ENCODE peak calls at places on chromosomes 12 and 14, in seven cellular contexts. A, F, D, Q, K, J and O are unnamed samples.

GRCh38 chr14:66507722-66508546 is at the start of gene GPHN:
- DNase-seq in A (peak; percentile 96), D (peak; percentile 95), Q (peak; percentile 88), K (peak; percentile 96), F (peak; percentile 92), J (peak; percentile 97), O (peak; percentile 97)

GRCh38 chr14:104427126-104427851 is 152.3 kb upstream of the C14orf180 start:
- DNase-seq in F (peak; percentile 45), A (peak; percentile 19), K (no peak), J (no peak), D (no peak), Q (no peak), O (peak; percentile 51)

GRCh38 chr12:80187660-80188090 is 88.3 kb downstream of the OTOGL start:
- DNase-seq in J (peak; percentile 41), A (no peak), Q (no peak), K (peak; percentile 59), D (peak; percentile 14), F (no peak), O (peak; percentile 83)

GRCh38 chr12:7915911-7916403 is 20.0 kb downstream of the SLC2A3 start:
- DNase-seq in D (no peak), J (no peak), A (no peak), K (no peak), Q (peak; percentile 55), F (no peak), O (no peak)

GRCh38 chr14:41137741-41138140 is 468.9 kb upstream of the LRFN5 start:
- DNase-seq in K (no peak), Q (no peak), D (no peak), F (no peak), A (no peak), J (no peak), O (no peak)

GRCh38 chr14:89284368-89285058 is 132.5 kb downstream of the FOXN3 start:
- DNase-seq in D (no peak), Q (no peak), F (no peak), K (no peak), A (peak; percentile 40), J (peak; percentile 63), O (no peak)

GRCh38 chr12:52496590-52497071 is 3.6 kb upstream of the KRT6A start:
- DNase-seq in A (no peak), J (peak; percentile 40), D (peak; percentile 44), Q (no peak), F (no peak), K (no peak), O (no peak)

GRCh38 chr12:7555752-7556151 is 52.2 kb upstream of the CD163 start:
- DNase-seq in F (no peak), D (no peak), K (no peak), Q (no peak), J (peak; percentile 73), A (no peak), O (no peak)

GRCh38 chr12:49673446-49674317 is 33.5 kb downstream of the FMNL3 start:
- DNase-seq in D (peak; percentile 93), J (peak; percentile 94), K (peak; percentile 78), F (peak; percentile 81), Q (peak; percentile 61), A (peak; percentile 92), O (peak; percentile 95)

GRCh38 chr14:74763803-74764531 is 851 bp downstream of the YLPM1 start:
- DNase-seq in Q (peak; percentile 48), J (peak; percentile 17), K (no peak), F (no peak), A (no peak), D (peak; percentile 17), O (no peak)

GRCh38 chr12:94730846-94731245 is 80.5 kb upstream of the TMCC3 start:
- DNase-seq in K (no peak), F (no peak), J (no peak), A (no peak), D (no peak), Q (no peak), O (no peak)

GRCh38 chr12:54650409-54650808 is 2.2 kb upstream of the DCD start:
- DNase-seq in Q (no peak), F (no peak), K (no peak), D (no peak), A (no peak), J (no peak), O (no peak)

GRCh38 chr14:35032562-35032961 is 13.5 kb upstream of the FAM177A1 start:
- DNase-seq in D (no peak), A (no peak), F (no peak), Q (no peak), J (no peak), K (no peak), O (no peak)

GRCh38 chr14:105470812-105471771 is 3.5 kb upstream of the CRIP2 start:
- DNase-seq in D (no peak), A (no peak), K (no peak), Q (peak; percentile 76), J (no peak), F (no peak), O (no peak)

GRCh38 chr12:62963642-62964041 is 28.7 kb upstream of the PPM1H start:
- DNase-seq in J (no peak), K (no peak), F (no peak), Q (no peak), D (no peak), A (no peak), O (no peak)

GRCh38 chr12:54173906-54174471 is 14.8 kb downstream of the SMUG1 start:
- DNase-seq in J (no peak), K (no peak), D (no peak), Q (no peak), A (no peak), F (no peak), O (no peak)

GRCh38 chr14:81127785-81128184 is 93.0 kb downstream of the GTF2A1 start:
- DNase-seq in K (no peak), J (peak; percentile 11), F (no peak), Q (no peak), D (no peak), A (no peak), O (no peak)

GRCh38 chr12:116534341-116535121 is 24.6 kb upstream of the MAP1LC3B2 start:
- DNase-seq in Q (peak; percentile 53), D (peak; percentile 68), A (no peak), K (no peak), F (no peak), J (peak; percentile 34), O (no peak)

GRCh38 chr12:19239616-19240234 is 110.2 kb downstream of the PLEKHA5 start:
- DNase-seq in K (no peak), J (peak; percentile 86), A (no peak), D (no peak), F (no peak), Q (no peak), O (no peak)

GRCh38 chr12:58914457-58914856 is 5.8 kb downstream of the LRIG3 start:
- DNase-seq in J (no peak), F (no peak), D (no peak), A (no peak), Q (no peak), K (no peak), O (no peak)

DNA sequence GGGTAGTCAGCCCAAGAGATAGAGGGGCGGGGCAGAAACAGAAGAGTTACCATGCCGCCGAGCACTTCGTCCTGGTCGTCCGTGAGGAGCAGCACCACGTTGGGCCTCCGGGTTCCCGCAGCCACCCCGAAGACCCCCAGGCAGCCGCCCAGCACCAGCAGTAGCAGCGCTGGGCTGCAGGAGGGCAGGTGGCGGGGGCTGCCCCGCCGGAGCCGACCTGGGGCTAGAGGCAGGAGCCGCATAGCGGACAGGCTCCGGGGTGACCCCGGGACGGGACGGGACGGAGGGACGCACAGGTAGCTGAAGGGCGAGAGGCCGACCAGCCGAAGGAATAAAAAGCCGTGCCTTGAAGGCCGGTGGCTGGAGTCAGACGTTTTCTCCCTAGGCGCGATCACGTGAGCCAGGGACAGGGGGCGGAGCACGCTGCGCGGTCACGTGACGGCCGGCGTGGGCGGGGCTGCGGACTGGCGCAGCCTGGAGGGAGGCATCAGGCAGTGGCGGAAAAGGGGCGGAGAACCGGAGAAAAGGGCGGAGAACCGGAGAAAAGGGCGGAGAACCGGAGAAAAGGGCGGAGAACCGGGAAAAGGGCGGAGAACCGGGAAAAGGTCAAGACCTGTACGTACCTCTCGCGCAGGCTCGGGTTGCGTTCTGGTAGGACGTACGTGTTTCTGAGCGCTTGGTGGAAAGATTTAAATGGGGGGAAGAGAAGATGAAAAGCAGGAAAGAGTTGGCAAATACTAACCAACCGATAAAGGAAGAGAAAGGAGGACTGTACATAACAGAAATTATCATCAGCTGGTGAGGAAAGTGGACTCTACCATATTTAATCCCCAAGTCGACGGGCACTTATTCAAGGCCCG is at the start of gene GNS:
- DNase-seq in D (peak; percentile 99), J (peak; percentile 89), Q (peak; percentile 99), A (peak; percentile 97), K (peak; percentile 95), F (peak; percentile 94), O (peak; percentile 98)
- H3K27ac ChIP-seq in D (peak within 1 kb of the TSS; percentile 90), J (peak within 1 kb of the TSS; percentile 59), Q (peak within 1 kb of the TSS; percentile 18), A (peak within 1 kb of the TSS; percentile 90), K (peak within 1 kb of the TSS; percentile 90), F (peak within 1 kb of the TSS; percentile 83), O (peak within 1 kb of the TSS; percentile 50)

GRCh38 chr14:69043598-69044267 is 64.6 kb upstream of the ACTN1 start:
- DNase-seq in J (peak; percentile 77), A (no peak), D (peak; percentile 52), K (no peak), F (no peak), Q (no peak), O (no peak)
- H3K4me1 ChIP-seq in J (peaks cover 40% of the 10 kb centered on the region), A (peaks cover 64% of the 10 kb centered on the region), D (peaks cover 16% of the 10 kb centered on the region), K (peaks cover 30% of the 10 kb centered on the region), F (peaks cover 37% of the 10 kb centered on the region), Q (peaks cover 16% of the 10 kb centered on the region), O (peaks cover 66% of the 10 kb centered on the region)

DNA sequence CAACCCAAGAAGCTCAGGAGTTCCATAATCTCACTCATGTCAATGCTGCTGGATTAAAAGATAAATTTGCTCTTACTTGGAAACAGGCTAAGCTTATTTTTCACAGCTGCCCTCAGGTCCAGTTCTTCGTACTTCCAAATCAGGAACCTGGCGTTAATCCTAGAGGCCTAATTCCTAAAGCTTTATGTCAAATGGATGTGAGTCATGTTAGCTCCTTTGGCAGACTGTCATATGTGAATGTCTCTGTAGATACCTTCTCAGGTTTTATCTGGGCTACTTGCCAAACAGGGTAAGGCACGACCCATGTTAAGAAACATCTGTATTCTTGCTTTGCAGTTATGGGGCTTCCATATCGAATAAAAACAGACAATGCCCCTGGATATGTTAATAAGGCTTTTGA is 504.6 kb downstream of the ALG10 start:
- DNase-seq in F (no peak), A (no peak), D (no peak), J (no peak), K (no peak), Q (no peak), O (no peak)
- TF ChIP-seq POLR2A in F (no peak), A (no peak), D (no peak), J (no peak), K (no peak), Q (no peak), O (no peak)

DNA sequence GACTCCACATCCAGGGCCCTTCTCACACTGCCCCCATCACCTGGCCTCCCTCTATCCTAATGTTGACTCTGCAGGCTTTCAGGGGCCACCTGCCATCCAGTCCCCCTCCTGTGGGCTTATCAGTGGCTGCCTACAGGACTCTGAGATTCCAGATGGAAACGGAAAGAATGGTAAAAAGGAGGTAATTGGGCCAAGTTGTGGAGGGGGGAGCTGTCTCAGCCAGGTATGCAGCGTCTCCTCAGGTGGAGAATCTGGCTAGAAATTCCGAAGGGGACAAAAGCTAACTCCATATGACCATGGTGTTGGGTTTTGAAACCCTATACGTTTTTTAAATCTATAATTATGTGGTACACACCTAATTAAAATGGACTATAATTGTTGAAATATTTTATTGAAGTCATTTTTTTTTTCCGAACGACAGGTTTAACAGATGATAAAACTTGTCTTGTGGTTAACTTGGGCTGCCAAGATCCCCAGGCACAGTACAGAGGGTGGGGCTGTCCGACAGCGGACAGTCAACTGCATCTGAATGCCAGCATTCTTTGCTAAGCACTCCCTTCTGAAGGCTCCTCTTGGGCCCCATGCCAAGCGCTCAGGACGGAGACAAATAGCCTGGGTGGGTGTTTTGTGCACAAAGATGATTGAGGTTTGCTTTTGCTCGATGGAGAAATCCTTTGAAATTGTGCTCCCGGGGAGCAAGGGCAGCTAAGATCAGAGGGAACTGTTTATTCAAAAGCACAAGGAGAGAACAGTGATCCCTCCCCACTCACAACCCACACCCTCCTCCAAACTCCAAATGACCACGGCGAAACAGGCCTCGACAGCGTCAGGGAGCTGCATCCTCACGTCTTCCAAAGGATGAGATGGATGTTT is 365.6 kb downstream of the BCL11B start:
- DNase-seq in A (no peak), K (no peak), Q (no peak), J (no peak), D (no peak), F (peak; percentile 77), O (no peak)
- H3K27ac ChIP-seq in A (no peak overlapping the region), K (no peak overlapping the region), Q (no peak overlapping the region), J (no peak overlapping the region), D (no peak overlapping the region), F (peak overlapping the region; percentile 38), O (no peak overlapping the region)